ENCODE peak calls at places on chromosomes 7 and 10, in four cellular contexts. B is tibial nerve, V is astrocyte, T is fibroblast of lung. R is an unnamed sample.

GRCh38 chr10:99711129-99711719 is 20.7 kb downstream of the COX15 start:
- DNase-seq in B (no peak), V (peak; percentile 34), T (peak; percentile 76), R (no peak)

GRCh38 chr7:70797109-70797514 is 334.8 kb upstream of the GALNT17 start:
- DNase-seq in B (no peak), V (no peak), T (no peak), R (no peak)

GRCh38 chr10:14555806-14556205 is 218.9 kb downstream of the FAM107B start:
- DNase-seq in B (no peak), V (no peak), T (no peak), R (peak; percentile 54)

GRCh38 chr10:31213959-31214358 is 105.1 kb upstream of the ZEB1 start:
- DNase-seq in B (no peak), V (no peak), T (no peak), R (no peak)

GRCh38 chr10:72426982-72427381 is 72.3 kb upstream of the DNAJB12 start:
- DNase-seq in B (no peak), V (no peak), T (no peak), R (peak; percentile 54)

GRCh38 chr7:32477649-32477980 is 12.6 kb downstream of the LSM5 start:
- DNase-seq in B (no peak), V (no peak), T (no peak), R (no peak)

GRCh38 chr7:28149291-28150101 is 31.1 kb downstream of the JAZF1 start:
- DNase-seq in B (no peak), V (no peak), T (no peak), R (no peak)

GRCh38 chr7:27575647-27576046 is 87.0 kb downstream of the HIBADH start:
- DNase-seq in B (no peak), V (no peak), T (no peak), R (no peak)

GRCh38 chr7:114652041-114652440 is 237.4 kb downstream of the FOXP2 start:
- DNase-seq in B (no peak), V (no peak), T (no peak), R (no peak)

GRCh38 chr7:79673421-79673820 is 220.0 kb upstream of the MAGI2 start:
- DNase-seq in B (no peak), V (no peak), T (no peak), R (no peak)
- TF ChIP-seq CTCF in B (no peak), V (no peak), T (no peak), R (no peak)

DNA sequence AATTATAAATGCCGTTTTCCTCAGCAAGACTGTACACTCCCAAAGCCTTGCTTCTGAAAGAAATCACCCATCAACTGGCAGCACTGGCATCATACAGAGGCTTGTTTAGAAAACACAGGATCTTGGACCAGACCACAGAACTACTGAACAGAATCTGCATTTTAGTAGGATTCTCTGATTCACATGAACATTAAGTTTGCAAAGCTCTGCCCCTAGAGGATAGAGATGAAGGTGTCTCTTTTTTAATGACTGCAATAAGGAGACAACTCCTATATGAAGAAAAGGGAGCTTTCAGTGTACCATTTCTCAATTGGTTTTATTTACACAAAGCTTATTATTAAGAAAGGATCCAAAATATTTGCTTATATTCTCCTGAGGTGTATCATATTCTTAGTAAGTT is 172.7 kb downstream of the AGMO start:
- DNase-seq in B (no peak), V (no peak), T (no peak), R (no peak)
- TF ChIP-seq CTCF in B (no peak), V (no peak), T (no peak), R (peak; percentile 33)

GRCh38 chr7:94893661-94894060 is 13.7 kb upstream of the PPP1R9A start:
- DNase-seq in B (no peak), V (no peak), T (no peak), R (no peak)

GRCh38 chr7:94883676-94884075 is 23.7 kb upstream of the PPP1R9A start:
- DNase-seq in B (no peak), V (no peak), T (no peak), R (no peak)

GRCh38 chr7:94882891-94883290 is 24.5 kb upstream of the PPP1R9A start:
- DNase-seq in B (no peak), V (no peak), T (no peak), R (no peak)

GRCh38 chr7:94888995-94889523 is 18.3 kb upstream of the PPP1R9A start:
- DNase-seq in B (no peak), V (no peak), T (no peak), R (no peak)

DNA sequence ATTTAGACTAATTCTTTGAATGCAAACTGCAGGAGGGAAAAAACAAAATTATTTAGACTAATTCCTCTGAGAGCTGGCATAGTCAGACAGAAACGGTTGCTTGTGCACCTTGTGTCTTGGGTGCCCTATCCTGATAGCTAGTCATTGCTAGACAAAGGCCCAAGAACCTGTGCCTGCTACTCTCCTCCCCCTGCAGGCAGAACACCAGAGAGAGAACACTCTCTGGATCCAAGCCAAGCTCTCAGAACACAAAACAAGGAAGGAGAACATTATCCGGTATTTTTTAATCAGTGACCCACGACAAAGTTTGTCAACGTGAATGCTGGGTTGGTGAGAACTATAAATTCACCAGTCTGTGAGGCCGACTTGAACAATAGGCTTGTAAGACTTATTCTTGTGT is 18.9 kb upstream of the PPP1R9A start:
- DNase-seq in B (no peak), V (no peak), T (peak; percentile 14), R (peak; percentile 34)
- TF ChIP-seq CTCF in B (no peak), V (no peak), T (no peak), R (peak; percentile 42)

GRCh38 chr7:151012921-151013347 is 11.4 kb downstream of the ATG9B start:
- DNase-seq in B (no peak), V (no peak), T (peak; percentile 33), R (peak; percentile 76)
- TF ChIP-seq CTCF in B (peak; percentile 42), V (peak; percentile 54), T (peak; percentile 49), R (peak; percentile 74)

GRCh38 chr10:103711351-103711994 is 143.9 kb downstream of the SH3PXD2A start:
- DNase-seq in B (no peak), V (no peak), T (no peak), R (no peak)
- TF ChIP-seq CTCF in B (peak; percentile 30), V (no peak), T (no peak), R (peak; percentile 64)

GRCh38 chr10:103895458-103896186 is 22.4 kb downstream of the STN1 start:
- DNase-seq in B (no peak), V (peak; percentile 65), T (peak; percentile 69), R (no peak)
- TF ChIP-seq CTCF in B (no peak), V (no peak), T (no peak), R (no peak)

GRCh38 chr7:2760098-2760889 is 72.3 kb downstream of the AMZ1 start:
- DNase-seq in B (no peak), V (no peak), T (peak; percentile 52), R (peak; percentile 67)
- TF ChIP-seq CTCF in B (peak; percentile 37), V (peak; percentile 49), T (peak; percentile 35), R (peak; percentile 70)

DNA sequence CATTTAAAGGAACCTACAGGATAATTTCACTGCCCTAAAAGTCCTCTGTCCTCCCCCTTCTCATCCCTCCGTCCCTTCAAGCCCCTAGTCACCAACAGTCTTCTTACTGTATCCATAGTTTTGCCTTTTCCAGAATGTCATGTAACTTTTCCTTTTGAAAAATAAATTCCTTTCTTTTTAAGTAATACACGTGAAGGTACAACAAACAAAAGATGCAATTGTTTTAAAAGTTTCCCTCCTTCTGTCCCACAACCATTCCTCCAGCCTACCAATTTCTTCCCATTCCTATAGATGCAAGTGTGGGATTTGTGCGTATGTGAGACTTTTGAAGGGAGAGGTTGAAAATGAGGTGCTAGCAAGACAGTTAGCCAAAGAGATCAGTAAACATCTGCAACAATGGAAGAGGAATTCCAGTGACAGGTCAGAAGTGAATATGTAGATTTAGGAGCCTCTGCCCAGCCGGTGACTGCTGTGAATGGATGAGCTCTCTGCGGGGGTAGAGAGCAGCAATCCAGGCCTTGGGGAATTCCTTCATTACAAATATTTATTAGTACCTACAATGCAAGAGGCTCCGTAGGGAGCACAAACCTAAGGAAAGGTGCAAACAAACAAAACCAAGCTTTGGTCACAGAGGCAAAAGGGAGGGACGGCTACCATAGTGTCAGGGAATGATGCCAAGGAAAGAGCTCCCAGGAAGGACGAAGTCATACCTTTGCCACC is 243.6 kb downstream of the SKIDA1 start:
- DNase-seq in B (no peak), V (no peak), T (no peak), R (peak; percentile 91)
- TF ChIP-seq CTCF in B (no peak), V (no peak), T (no peak), R (no peak)

R was measured in H9.